ENCODE peak calls at places on chromosomes 12 and 14, in ten cellular contexts. F, I, S, U, N, Y, C, G, E and H are unnamed samples.

GRCh38 chr12:77924703-77925102 is 94.0 kb downstream of the NAV3 start:
- DNase-seq in N (no peak), U (peak), G (no peak), S (no peak), C (no peak), E (no peak), F (no peak), I (no peak), Y (no peak), H (no peak)

GRCh38 chr12:12946686-12947355 is 5.1 kb downstream of the GPRC5D start:
- DNase-seq in C (no peak), S (no peak), Y (no peak), G (no peak), I (no peak), E (no peak), U (peak), F (no peak), N (no peak), H (no peak)

GRCh38 chr12:121767525-121768016 is 25.9 kb downstream of the RHOF start:
- DNase-seq in Y (no peak), G (no peak), E (no peak), I (no peak), S (peak), U (peak), F (no peak), N (no peak), C (no peak), H (no peak)

GRCh38 chr12:110844551-110845395 is 2.0 kb upstream of the CCDC63 start:
- DNase-seq in C (no peak), F (no peak), E (no peak), Y (peak), G (no peak), I (no peak), S (no peak), N (no peak), U (peak), H (no peak)

GRCh38 chr12:67732857-67733256 is 84.3 kb downstream of the DYRK2 start:
- DNase-seq in I (no peak), U (no peak), C (no peak), S (no peak), F (no peak), N (no peak), Y (no peak), G (no peak), E (no peak), H (no peak)

GRCh38 chr14:56064513-56064912 is 53.7 kb upstream of the PELI2 start:
- DNase-seq in E (no peak), C (no peak), F (no peak), G (no peak), S (no peak), I (no peak), N (no peak), Y (no peak), U (no peak), H (no peak)

GRCh38 chr14:52551696-52552062 is 626 bp downstream of the TXNDC16 start:
- DNase-seq in F (no peak), I (no peak), U (peak), C (peak), S (no peak), Y (peak), E (peak), N (no peak), G (no peak), H (no peak)

GRCh38 chr14:62409185-62409584 is 636.1 kb downstream of the KCNH5 start:
- DNase-seq in E (no peak), G (no peak), C (no peak), N (no peak), F (no peak), S (no peak), U (no peak), Y (no peak), I (no peak), H (no peak)

GRCh38 chr12:110123861-110124183 is 335 bp upstream of the IFT81 start:
- DNase-seq in S (no peak), F (no peak), U (no peak), C (no peak), Y (no peak), N (no peak), I (no peak), G (no peak), E (no peak), H (no peak)

GRCh38 chr14:52835122-52835903 is 43.9 kb upstream of the GNPNAT1 start:
- DNase-seq in C (peak), G (no peak), E (no peak), I (no peak), S (no peak), Y (peak), N (no peak), F (no peak), U (peak), H (no peak)

GRCh38 chr12:29599397-29599796 is 101.9 kb upstream of the OVCH1 start:
- DNase-seq in U (peak), G (no peak), S (no peak), Y (no peak), E (no peak), F (no peak), C (no peak), I (no peak), N (no peak), H (no peak)

GRCh38 chr12:82057770-82058169 is 298.6 kb upstream of the PPFIA2 start:
- DNase-seq in E (no peak), U (no peak), C (no peak), S (no peak), F (no peak), N (no peak), G (no peak), I (no peak), Y (peak), H (no peak)

GRCh38 chr14:71244341-71244740 is 337.1 kb downstream of the PCNX1 start:
- DNase-seq in E (peak), G (no peak), U (peak), C (no peak), S (no peak), F (no peak), N (no peak), I (no peak), Y (no peak), H (no peak)

GRCh38 chr12:47717443-47718193 is 7.7 kb downstream of the ENDOU start:
- DNase-seq in I (no peak), N (peak), U (peak), C (peak), E (peak), G (peak), Y (peak), S (peak), F (peak), H (peak)

GRCh38 chr12:100794441-100795192 is at the start of gene ANO4:
- DNase-seq in Y (no peak), C (peak), I (no peak), U (peak), F (no peak), G (no peak), N (no peak), S (no peak), E (peak), H (no peak)

GRCh38 chr14:93064411-93065271 is 51.1 kb downstream of the ITPK1 start:
- DNase-seq in I (no peak), S (no peak), F (no peak), E (no peak), G (no peak), N (no peak), Y (no peak), C (no peak), U (peak), H (no peak)

GRCh38 chr12:90490355-90490754 is 464.6 kb downstream of the CCER1 start:
- DNase-seq in E (no peak), U (no peak), C (no peak), G (no peak), N (no peak), I (no peak), S (no peak), Y (no peak), F (no peak), H (no peak)

GRCh38 chr14:101508948-101509729 is 52.2 kb upstream of the DIO3 start:
- DNase-seq in S (peak), C (no peak), G (no peak), Y (no peak), F (no peak), U (no peak), I (no peak), N (no peak), E (no peak), H (no peak)

GRCh38 chr12:96240656-96241055 is 46.5 kb downstream of the ELK3 start:
- DNase-seq in S (no peak), C (no peak), G (no peak), U (peak), F (no peak), Y (no peak), E (no peak), I (no peak), N (no peak), H (no peak)

GRCh38 chr14:50121506-50121905 is 5.1 kb upstream of the VCPKMT start:
- DNase-seq in E (no peak), C (no peak), Y (no peak), N (no peak), S (no peak), F (no peak), I (no peak), U (no peak), G (no peak), H (no peak)
- H3K27ac ChIP-seq in E (no peak), C (no peak), Y (no peak), N (no peak), S (no peak), F (no peak), I (no peak), U (no peak), G (no peak), H (no peak)

GRCh38 chr12:11777962-11778361 is 128.5 kb downstream of the ETV6 start:
- DNase-seq in F (no peak), C (no peak), E (no peak), G (no peak), U (no peak), I (no peak), S (no peak), Y (no peak), N (no peak), H (no peak)
- H3K27ac ChIP-seq in F (no peak), C (no peak), E (peak), G (peak), U (no peak), I (no peak), S (peak), Y (no peak), N (no peak), H (peak)

GRCh38 chr12:6768385-6769002 is 2.3 kb downstream of the PTMS start:
- DNase-seq in N (no peak), C (peak), U (peak), S (no peak), I (no peak), E (no peak), F (no peak), G (no peak), Y (no peak), H (no peak)
- H3K27ac ChIP-seq in N (no peak), C (peak), U (peak), S (peak), I (no peak), E (peak), F (no peak), G (peak), Y (peak), H (peak)

GRCh38 chr14:104804481-104805325 is 3.8 kb downstream of the ZBTB42 start:
- DNase-seq in F (no peak), N (no peak), S (no peak), I (no peak), U (no peak), G (no peak), C (no peak), E (no peak), Y (no peak), H (no peak)
- H3K27ac ChIP-seq in F (no peak), N (no peak), S (no peak), I (peak), U (no peak), G (no peak), C (no peak), E (no peak), Y (peak), H (peak)

GRCh38 chr14:103199141-103199540 is 75.9 kb downstream of the TNFAIP2 start:
- DNase-seq in E (no peak), U (peak), C (no peak), G (no peak), N (no peak), S (peak), Y (no peak), I (no peak), F (no peak), H (no peak)

GRCh38 chr14:103196716-103197115 is 73.5 kb downstream of the TNFAIP2 start:
- DNase-seq in G (no peak), F (no peak), S (no peak), U (no peak), N (no peak), Y (no peak), I (no peak), E (no peak), C (no peak), H (peak)

GRCh38 chr14:103195828-103196615 is 72.8 kb downstream of the TNFAIP2 start:
- DNase-seq in G (peak), U (no peak), F (no peak), N (no peak), Y (no peak), I (no peak), E (no peak), C (no peak), S (no peak), H (peak)

GRCh38 chr14:103201801-103202200 is 78.5 kb downstream of the TNFAIP2 start:
- DNase-seq in U (peak), E (no peak), Y (no peak), G (no peak), C (no peak), F (no peak), I (no peak), N (no peak), S (no peak), H (no peak)

GRCh38 chr14:103198429-103199140 is 75.3 kb downstream of the TNFAIP2 start:
- DNase-seq in G (no peak), F (no peak), Y (peak), I (no peak), N (no peak), C (no peak), E (no peak), U (peak), S (peak), H (no peak)
- H3K27ac ChIP-seq in G (peak), F (no peak), Y (peak), I (no peak), N (no peak), C (no peak), E (no peak), U (peak), S (no peak), H (no peak)